ENCODE peak calls at places on chromosomes 1 and 21, in seven cellular contexts. One of them, this sample, is unnamed.
A peak's percentile ranks its signal among the peaks of the same experiment; 100 is the strongest.

GRCh38 chr1:24555591-24556413 is at the start of gene NCMAP:
- DNase-seq in H1: no peak
- DNase-seq in K562: no peak
- DNase-seq in transverse colon: peak; percentile 78
- DNase-seq in suprapubic skin: no peak
- DNase-seq in sigmoid colon: no peak
- DNase-seq in stomach: peak; percentile 88
- DNase-seq in this sample: no peak

GRCh38 chr1:12196641-12197482 is 30.1 kb downstream of the TNFRSF1B start:
- DNase-seq in transverse colon: peak; percentile 47
- DNase-seq in stomach: no peak
- DNase-seq in K562: no peak
- DNase-seq in sigmoid colon: no peak
- DNase-seq in H1: no peak
- DNase-seq in suprapubic skin: no peak
- DNase-seq in this sample: no peak

GRCh38 chr1:86137458-86137857 is 19.1 kb downstream of the COL24A1 start:
- DNase-seq in sigmoid colon: no peak
- DNase-seq in H1: no peak
- DNase-seq in suprapubic skin: no peak
- DNase-seq in K562: no peak
- DNase-seq in stomach: no peak
- DNase-seq in transverse colon: no peak
- DNase-seq in this sample: no peak

GRCh38 chr1:198529414-198529813 is 11.1 kb downstream of the ATP6V1G3 start:
- DNase-seq in sigmoid colon: no peak
- DNase-seq in transverse colon: no peak
- DNase-seq in K562: no peak
- DNase-seq in suprapubic skin: no peak
- DNase-seq in H1: no peak
- DNase-seq in stomach: no peak
- DNase-seq in this sample: no peak

GRCh38 chr1:56520202-56520601 is 59.2 kb downstream of the PLPP3 start:
- DNase-seq in H1: no peak
- DNase-seq in transverse colon: no peak
- DNase-seq in stomach: no peak
- DNase-seq in suprapubic skin: no peak
- DNase-seq in K562: no peak
- DNase-seq in sigmoid colon: no peak
- DNase-seq in this sample: no peak

GRCh38 chr1:56576880-56577858 is 2.2 kb downstream of the PLPP3 start:
- DNase-seq in H1: no peak
- DNase-seq in K562: peak; percentile 10
- DNase-seq in suprapubic skin: no peak
- DNase-seq in transverse colon: no peak
- DNase-seq in stomach: no peak
- DNase-seq in sigmoid colon: no peak
- DNase-seq in this sample: no peak

GRCh38 chr1:7705908-7706216 is 65.2 kb upstream of the VAMP3 start:
- DNase-seq in H1: no peak
- DNase-seq in transverse colon: no peak
- DNase-seq in K562: no peak
- DNase-seq in stomach: no peak
- DNase-seq in sigmoid colon: no peak
- DNase-seq in suprapubic skin: no peak
- DNase-seq in this sample: no peak

GRCh38 chr1:151568626-151569088 is 28.5 kb downstream of the TUFT1 start:
- DNase-seq in suprapubic skin: no peak
- DNase-seq in K562: peak; percentile 33
- DNase-seq in transverse colon: no peak
- DNase-seq in H1: no peak
- DNase-seq in sigmoid colon: no peak
- DNase-seq in stomach: no peak
- DNase-seq in this sample: no peak

GRCh38 chr1:232283864-232284263 is 346.1 kb downstream of the SIPA1L2 start:
- DNase-seq in stomach: no peak
- DNase-seq in sigmoid colon: no peak
- DNase-seq in transverse colon: no peak
- DNase-seq in H1: no peak
- DNase-seq in suprapubic skin: no peak
- DNase-seq in K562: no peak
- DNase-seq in this sample: no peak

GRCh38 chr21:38716942-38717341 is 88.8 kb upstream of the ETS2 start:
- DNase-seq in transverse colon: no peak
- DNase-seq in stomach: no peak
- DNase-seq in K562: no peak
- DNase-seq in suprapubic skin: no peak
- DNase-seq in sigmoid colon: no peak
- DNase-seq in H1: no peak
- DNase-seq in this sample: no peak

GRCh38 chr1:245310605-245311531 is 156.1 kb downstream of the KIF26B start:
- DNase-seq in stomach: no peak
- DNase-seq in suprapubic skin: no peak
- DNase-seq in transverse colon: peak; percentile 10
- DNase-seq in sigmoid colon: no peak
- DNase-seq in K562: no peak
- DNase-seq in H1: no peak
- DNase-seq in this sample: no peak

GRCh38 chr1:33454646-33455282 is 17.7 kb upstream of the ZSCAN20 start:
- DNase-seq in transverse colon: no peak
- DNase-seq in sigmoid colon: no peak
- DNase-seq in K562: no peak
- DNase-seq in suprapubic skin: no peak
- DNase-seq in H1: no peak
- DNase-seq in stomach: no peak
- DNase-seq in this sample: no peak

GRCh38 chr1:41917835-41918449 is 780 bp downstream of the HIVEP3 start:
- DNase-seq in suprapubic skin: no peak
- DNase-seq in stomach: peak; percentile 51
- DNase-seq in sigmoid colon: no peak
- DNase-seq in transverse colon: peak; percentile 41
- DNase-seq in H1: no peak
- DNase-seq in K562: no peak
- DNase-seq in this sample: peak; percentile 29

GRCh38 chr1:94247146-94248094 is 10.0 kb upstream of the ARHGAP29 start:
- DNase-seq in K562: peak; percentile 79
- DNase-seq in suprapubic skin: peak; percentile 88
- DNase-seq in stomach: peak; percentile 89
- DNase-seq in H1: no peak
- DNase-seq in sigmoid colon: peak; percentile 82
- DNase-seq in transverse colon: peak; percentile 79
- DNase-seq in this sample: no peak

GRCh38 chr1:21217812-21218596 is 41.3 kb upstream of the EIF4G3 start:
- DNase-seq in H1: no peak
- DNase-seq in sigmoid colon: no peak
- DNase-seq in suprapubic skin: no peak
- DNase-seq in stomach: peak; percentile 31
- DNase-seq in K562: peak; percentile 71
- DNase-seq in transverse colon: peak; percentile 30
- DNase-seq in this sample: no peak

GRCh38 chr1:93605812-93606512 is 75.7 kb downstream of the BCAR3 start:
- DNase-seq in sigmoid colon: peak; percentile 61
- DNase-seq in K562: no peak
- DNase-seq in suprapubic skin: no peak
- DNase-seq in H1: no peak
- DNase-seq in transverse colon: no peak
- DNase-seq in stomach: no peak
- DNase-seq in this sample: no peak

GRCh38 chr1:85465791-85466134 is 804 bp upstream of the DDAH1 start:
- DNase-seq in sigmoid colon: no peak
- DNase-seq in K562: no peak
- DNase-seq in stomach: no peak
- DNase-seq in transverse colon: no peak
- DNase-seq in H1: no peak
- DNase-seq in suprapubic skin: no peak
- DNase-seq in this sample: peak; percentile 91

GRCh38 chr1:164466429-164466828 is 92.6 kb upstream of the PBX1 start:
- DNase-seq in K562: no peak
- DNase-seq in stomach: no peak
- DNase-seq in transverse colon: no peak
- DNase-seq in sigmoid colon: no peak
- DNase-seq in suprapubic skin: no peak
- DNase-seq in H1: no peak
- DNase-seq in this sample: no peak

GRCh38 chr1:76759950-76760349 is 107.3 kb upstream of the ST6GALNAC5 start:
- DNase-seq in suprapubic skin: no peak
- DNase-seq in transverse colon: no peak
- DNase-seq in sigmoid colon: no peak
- DNase-seq in K562: no peak
- DNase-seq in H1: no peak
- DNase-seq in stomach: no peak
- DNase-seq in this sample: no peak

GRCh38 chr1:209534496-209535250 is 48.8 kb upstream of the CAMK1G start:
- DNase-seq in H1: no peak
- DNase-seq in suprapubic skin: no peak
- DNase-seq in sigmoid colon: no peak
- DNase-seq in K562: peak; percentile 6
- DNase-seq in transverse colon: no peak
- DNase-seq in stomach: no peak
- DNase-seq in this sample: no peak

GRCh38 chr1:56097713-56098112 is 481.6 kb downstream of the PLPP3 start:
- DNase-seq in stomach: no peak
- DNase-seq in K562: no peak
- DNase-seq in sigmoid colon: no peak
- DNase-seq in transverse colon: no peak
- DNase-seq in suprapubic skin: no peak
- DNase-seq in H1: no peak
- DNase-seq in this sample: no peak

GRCh38 chr1:156113263-156114004 is 1.1 kb upstream of the LMNA start:
- DNase-seq in suprapubic skin: no peak
- DNase-seq in transverse colon: no peak
- DNase-seq in K562: no peak
- DNase-seq in stomach: no peak
- DNase-seq in H1: no peak
- DNase-seq in sigmoid colon: no peak
- DNase-seq in this sample: no peak

GRCh38 chr1:15038232-15039016 is 115.1 kb upstream of the TMEM51 start:
- DNase-seq in stomach: no peak
- DNase-seq in K562: peak; percentile 67
- DNase-seq in H1: no peak
- DNase-seq in sigmoid colon: no peak
- DNase-seq in transverse colon: no peak
- DNase-seq in suprapubic skin: no peak
- DNase-seq in this sample: no peak

GRCh38 chr1:241817331-241817792 is 30.6 kb upstream of the EXO1 start:
- DNase-seq in H1: no peak
- DNase-seq in K562: no peak
- DNase-seq in stomach: no peak
- DNase-seq in suprapubic skin: no peak
- DNase-seq in sigmoid colon: no peak
- DNase-seq in transverse colon: no peak
- DNase-seq in this sample: no peak

GRCh38 chr1:50095716-50096115 is 13.0 kb upstream of the ELAVL4 start:
- DNase-seq in K562: no peak
- DNase-seq in transverse colon: no peak
- DNase-seq in stomach: no peak
- DNase-seq in H1: no peak
- DNase-seq in suprapubic skin: no peak
- DNase-seq in sigmoid colon: no peak
- DNase-seq in this sample: peak; percentile 14

GRCh38 chr1:216047821-216048220 is 375.4 kb downstream of the USH2A start:
- DNase-seq in K562: no peak
- DNase-seq in suprapubic skin: no peak
- DNase-seq in H1: no peak
- DNase-seq in sigmoid colon: no peak
- DNase-seq in transverse colon: no peak
- DNase-seq in stomach: no peak
- DNase-seq in this sample: no peak

GRCh38 chr21:35268261-35268660 is 219.2 kb upstream of the RUNX1 start:
- DNase-seq in sigmoid colon: no peak
- DNase-seq in stomach: no peak
- DNase-seq in transverse colon: no peak
- DNase-seq in H1: no peak
- DNase-seq in K562: no peak
- DNase-seq in suprapubic skin: no peak
- DNase-seq in this sample: no peak
- TF ChIP-seq EP300 in sigmoid colon: no peak
- TF ChIP-seq EP300 in stomach: no peak
- TF ChIP-seq EP300 in transverse colon: no peak
- TF ChIP-seq EP300 in H1: no peak
- TF ChIP-seq EP300 in K562: no peak
- TF ChIP-seq EP300 in suprapubic skin: no peak
- TF ChIP-seq EP300 in this sample: no peak

GRCh38 chr1:182175340-182176068 is 114.0 kb upstream of the ZNF648 start:
- DNase-seq in H1: no peak
- DNase-seq in K562: no peak
- DNase-seq in sigmoid colon: no peak
- DNase-seq in transverse colon: peak; percentile 71
- DNase-seq in stomach: no peak
- DNase-seq in suprapubic skin: no peak
- DNase-seq in this sample: no peak

GRCh38 chr1:182174202-182174855 is 112.8 kb upstream of the ZNF648 start:
- DNase-seq in suprapubic skin: peak; percentile 83
- DNase-seq in transverse colon: peak; percentile 19
- DNase-seq in K562: no peak
- DNase-seq in stomach: no peak
- DNase-seq in sigmoid colon: no peak
- DNase-seq in H1: no peak
- DNase-seq in this sample: no peak

GRCh38 chr1:182170941-182171461 is 109.5 kb upstream of the ZNF648 start:
- DNase-seq in suprapubic skin: no peak
- DNase-seq in transverse colon: no peak
- DNase-seq in stomach: no peak
- DNase-seq in K562: peak; percentile 34
- DNase-seq in H1: no peak
- DNase-seq in sigmoid colon: no peak
- DNase-seq in this sample: no peak

GRCh38 chr1:182169203-182169602 is 107.7 kb upstream of the ZNF648 start:
- DNase-seq in stomach: no peak
- DNase-seq in transverse colon: no peak
- DNase-seq in H1: no peak
- DNase-seq in K562: no peak
- DNase-seq in sigmoid colon: peak; percentile 73
- DNase-seq in suprapubic skin: no peak
- DNase-seq in this sample: no peak

GRCh38 chr1:182173791-182174190 is 112.3 kb upstream of the ZNF648 start:
- DNase-seq in stomach: peak; percentile 48
- DNase-seq in suprapubic skin: no peak
- DNase-seq in K562: no peak
- DNase-seq in transverse colon: no peak
- DNase-seq in sigmoid colon: no peak
- DNase-seq in H1: no peak
- DNase-seq in this sample: no peak
- TF ChIP-seq POLR2AphosphoS5 in stomach: peak; percentile 67
- TF ChIP-seq POLR2AphosphoS5 in suprapubic skin: peak; percentile 74
- TF ChIP-seq POLR2AphosphoS5 in K562: no peak
- TF ChIP-seq POLR2AphosphoS5 in transverse colon: peak; percentile 13
- TF ChIP-seq POLR2AphosphoS5 in sigmoid colon: peak; percentile 43
- TF ChIP-seq POLR2AphosphoS5 in H1: no peak
- TF ChIP-seq POLR2AphosphoS5 in this sample: peak; percentile 64

GRCh38 chr1:202145325-202146140 is 996 bp upstream of the ARL8A start:
- DNase-seq in K562: peak; percentile 39
- DNase-seq in H1: no peak
- DNase-seq in sigmoid colon: no peak
- DNase-seq in stomach: no peak
- DNase-seq in transverse colon: no peak
- DNase-seq in suprapubic skin: no peak
- DNase-seq in this sample: no peak
- TF ChIP-seq POLR2A in K562: no peak
- TF ChIP-seq POLR2A in H1: no peak
- TF ChIP-seq POLR2A in sigmoid colon: no peak
- TF ChIP-seq POLR2A in stomach: no peak
- TF ChIP-seq POLR2A in transverse colon: no peak
- TF ChIP-seq POLR2A in suprapubic skin: no peak
- TF ChIP-seq POLR2A in this sample: no peak

GRCh38 chr1:225654277-225654597 is 1.3 kb upstream of the ENAH start:
- DNase-seq in suprapubic skin: no peak
- DNase-seq in H1: no peak
- DNase-seq in transverse colon: no peak
- DNase-seq in sigmoid colon: no peak
- DNase-seq in K562: no peak
- DNase-seq in stomach: no peak
- DNase-seq in this sample: no peak
- TF ChIP-seq EP300 in suprapubic skin: no peak
- TF ChIP-seq EP300 in H1: no peak
- TF ChIP-seq EP300 in transverse colon: no peak
- TF ChIP-seq EP300 in sigmoid colon: no peak
- TF ChIP-seq EP300 in K562: no peak
- TF ChIP-seq EP300 in stomach: no peak
- TF ChIP-seq EP300 in this sample: no peak